ENCODE peak calls at places on chromosomes 4 and X, in seven cellular contexts. B, I, E, Z, W, L and O are unnamed samples.

GRCh38 chr4:142314183-142314582 is 531.9 kb downstream of the INPP4B start:
- DNase-seq in W (no peak), B (no peak), I (no peak), E (no peak), Z (no peak), L (no peak), O (no peak)

GRCh38 chrX:72714471-72714916 is 388 bp upstream of the PHKA1 start:
- DNase-seq in L (peak; percentile 76), I (peak; percentile 53), B (peak; percentile 66), W (peak; percentile 80), E (peak; percentile 12), Z (peak; percentile 66), O (peak; percentile 70)

GRCh38 chr4:90060039-90060438 is 67.2 kb upstream of the CCSER1 start:
- DNase-seq in L (no peak), E (no peak), B (no peak), W (no peak), Z (no peak), I (no peak), O (no peak)

GRCh38 chr4:2390146-2390545 is 28.3 kb downstream of the ZFYVE28 start:
- DNase-seq in Z (no peak), W (peak; percentile 65), L (no peak), E (peak; percentile 15), I (no peak), B (no peak), O (no peak)

GRCh38 chr4:151864068-151864467 is 103.3 kb upstream of the GATB start:
- DNase-seq in Z (no peak), B (no peak), L (no peak), W (no peak), I (no peak), E (no peak), O (no peak)

GRCh38 chrX:397575-397974 is 10.9 kb upstream of the PPP2R3B start:
- DNase-seq in B (peak; percentile 28), W (peak; percentile 59), I (no peak), Z (no peak), L (no peak), E (no peak), O (peak; percentile 71)

GRCh38 chr4:176102414-176102813 is 36.8 kb downstream of the WDR17 start:
- DNase-seq in B (no peak), I (no peak), Z (no peak), E (no peak), L (no peak), W (no peak), O (no peak)

GRCh38 chr4:19382993-19383392 is 868.7 kb upstream of the SLIT2 start:
- DNase-seq in B (no peak), L (no peak), E (no peak), Z (no peak), W (peak; percentile 29), I (peak; percentile 49), O (peak; percentile 78)

GRCh38 chr4:152919826-152920225 is 16.3 kb upstream of the FHDC1 start:
- DNase-seq in E (no peak), I (no peak), L (no peak), B (no peak), W (no peak), Z (no peak), O (no peak)

GRCh38 chrX:34987646-34988045 is 45.0 kb downstream of the FAM47B start:
- DNase-seq in I (no peak), Z (no peak), W (no peak), B (no peak), E (no peak), L (no peak), O (no peak)

GRCh38 chr4:146647615-146648383 is 9.1 kb downstream of the POU4F2 start:
- DNase-seq in L (no peak), W (no peak), I (no peak), E (no peak), Z (peak; percentile 37), B (no peak), O (no peak)

GRCh38 chrX:130108647-130109428 is 1.5 kb downstream of the ELF4 start:
- DNase-seq in B (peak; percentile 46), Z (no peak), L (no peak), E (peak; percentile 17), I (peak; percentile 42), W (peak; percentile 24), O (no peak)

GRCh38 chrX:12709047-12709446 is 82.2 kb upstream of the PRPS2 start:
- DNase-seq in Z (no peak), E (no peak), L (no peak), B (peak; percentile 40), I (peak; percentile 21), W (no peak), O (no peak)

GRCh38 chr4:120921456-120922389 is 803 bp downstream of the PRDM5 start:
- DNase-seq in B (peak; percentile 75), L (peak; percentile 11), I (peak; percentile 47), E (no peak), Z (peak; percentile 78), W (peak; percentile 63), O (peak; percentile 88)

GRCh38 chrX:13764765-13765164 is 30.2 kb downstream of the OFD1 start:
- DNase-seq in L (no peak), W (peak; percentile 10), B (peak; percentile 10), I (no peak), Z (no peak), E (peak; percentile 1), O (peak; percentile 36)

GRCh38 chrX:132737743-132738142 is 220.7 kb downstream of the HS6ST2 start:
- DNase-seq in Z (no peak), W (no peak), E (no peak), B (no peak), L (no peak), I (peak; percentile 65), O (no peak)

GRCh38 chrX:78182881-78183280 is 43.4 kb upstream of the TAF9B start:
- DNase-seq in I (no peak), L (no peak), W (no peak), B (no peak), E (no peak), Z (no peak), O (no peak)

GRCh38 chrX:139724626-139725025 is 16.7 kb upstream of the MCF2 start:
- DNase-seq in B (no peak), E (no peak), W (no peak), L (no peak), I (no peak), Z (no peak), O (no peak)

GRCh38 chr4:92988301-92988700 is 684.5 kb downstream of the GRID2 start:
- DNase-seq in W (no peak), B (no peak), Z (no peak), I (peak; percentile 21), E (no peak), L (no peak), O (no peak)

GRCh38 chr4:186887211-186887785 is 163.6 kb upstream of the FAT1 start:
- DNase-seq in B (no peak), Z (no peak), L (no peak), I (peak; percentile 85), E (no peak), W (no peak), O (no peak)

GRCh38 chr4:75708218-75708691 is 16.1 kb upstream of the USO1 start:
- DNase-seq in B (peak; percentile 61), L (no peak), Z (no peak), I (no peak), E (peak; percentile 43), W (no peak), O (no peak)

GRCh38 chr4:101967697-101968346 is 177.3 kb downstream of the BANK1 start:
- DNase-seq in L (no peak), I (peak; percentile 56), W (peak; percentile 15), Z (no peak), B (no peak), E (no peak), O (no peak)

GRCh38 chr4:128287159-128287870 is at the start of gene PGRMC2:
- DNase-seq in Z (no peak), W (peak; percentile 27), L (peak; percentile 17), E (no peak), I (no peak), B (peak; percentile 46), O (no peak)

GRCh38 chrX:19899234-19899788 is 11.9 kb upstream of the SH3KBP1 start:
- DNase-seq in E (no peak), L (no peak), B (no peak), Z (no peak), W (no peak), I (no peak), O (no peak)

GRCh38 chr4:101977096-101977495 is 186.6 kb downstream of the BANK1 start:
- DNase-seq in W (peak; percentile 95), I (peak; percentile 99), E (no peak), Z (peak; percentile 70), L (no peak), B (peak; percentile 70), O (peak; percentile 83)

GRCh38 chr4:113952452-113953029 is 26.9 kb downstream of the ARSJ start:
- DNase-seq in I (peak; percentile 50), E (peak; percentile 54), B (peak; percentile 62), L (no peak), Z (no peak), W (peak; percentile 70), O (no peak)

GRCh38 chrX:145410622-145411021 is 163.3 kb downstream of the SPANXN1 start:
- DNase-seq in Z (no peak), I (no peak), E (no peak), L (no peak), B (no peak), W (no peak), O (no peak)

DNA sequence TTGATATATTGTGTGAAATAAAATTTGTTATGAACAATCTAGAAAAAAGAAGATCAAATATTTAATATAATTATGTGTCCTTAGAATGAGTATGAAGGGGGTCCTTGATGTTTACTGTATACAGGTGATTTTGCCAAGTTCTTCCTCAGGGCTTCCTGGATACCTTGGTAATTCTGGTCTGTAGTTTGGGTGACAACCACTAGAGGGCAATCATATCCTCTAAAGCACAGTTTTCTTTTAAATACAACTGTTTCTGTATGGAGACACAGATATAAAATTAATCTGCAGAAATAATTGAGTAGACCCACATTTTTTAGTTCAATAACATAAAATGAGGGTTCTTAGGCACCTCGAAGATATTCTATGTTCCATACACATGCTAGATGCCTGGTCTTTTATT is 157.7 kb downstream of the SPANXN1 start:
- DNase-seq in L (no peak), I (peak; percentile 27), W (peak; percentile 28), Z (no peak), E (peak; percentile 1), B (peak; percentile 50), O (no peak)
- TF ChIP-seq CTCF in L (no peak), I (peak; percentile 24), W (peak; percentile 57), Z (no peak), E (no peak), B (peak; percentile 57), O (peak; percentile 7)

GRCh38 chr4:6275898-6276563 is 6.4 kb downstream of the WFS1 start:
- DNase-seq in W (no peak), Z (no peak), I (no peak), B (peak; percentile 71), L (no peak), E (peak; percentile 92), O (no peak)
- H3K4me3 ChIP-seq in W (no peak overlapping the region), Z (no peak overlapping the region), I (no peak overlapping the region), B (no peak overlapping the region), L (no peak overlapping the region), E (peak overlapping the region; percentile 8), O (no peak overlapping the region)

DNA sequence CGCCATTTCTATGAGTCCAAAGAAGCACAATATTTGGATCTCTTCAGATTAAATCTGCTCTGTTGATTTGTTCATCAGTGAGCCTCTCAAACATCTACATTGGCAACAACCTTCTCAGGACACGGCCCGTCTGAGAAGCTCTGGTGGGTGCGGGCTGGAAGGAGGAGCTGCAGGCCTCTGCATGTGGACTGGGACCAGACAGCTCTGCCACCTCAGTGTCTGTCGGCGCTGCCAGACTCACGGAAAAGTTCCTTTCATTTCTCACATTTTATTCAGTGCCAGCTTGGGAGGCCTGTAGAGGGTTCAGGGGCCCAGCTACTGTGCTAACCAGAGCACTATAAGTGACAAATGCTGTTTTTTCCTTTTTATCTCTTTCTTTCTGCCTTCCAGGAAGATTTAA is 23.0 kb upstream of the HOPX start:
- DNase-seq in L (no peak), E (no peak), B (no peak), W (no peak), Z (no peak), I (peak; percentile 40), O (no peak)
- TF ChIP-seq CTCF in L (no peak), E (no peak), B (no peak), W (no peak), Z (no peak), I (no peak), O (no peak)

GRCh38 chr4:158625544-158625943 is 46.1 kb downstream of the C4orf46 start:
- DNase-seq in E (no peak), W (no peak), L (no peak), I (no peak), B (no peak), Z (no peak), O (no peak)
- H3K4me3 ChIP-seq in E (no peak overlapping the region), W (no peak overlapping the region), L (peak overlapping the region; percentile 9), I (no peak overlapping the region), B (no peak overlapping the region), Z (no peak overlapping the region), O (no peak overlapping the region)